ENCODE peak calls at places on chromosomes 12 and 14, in seven cellular contexts. X, Q, F, Y, E, W and I are unnamed samples.

GRCh38 chr14:89617142-89617460 is 200.1 kb upstream of the FOXN3 start:
- DNase-seq in X (no peak), E (no peak), Q (no peak), F (no peak), W (no peak), Y (no peak), I (no peak)

GRCh38 chr14:76546426-76547221 is 170.7 kb downstream of the ESRRB start:
- DNase-seq in Y (peak), W (no peak), Q (peak), F (no peak), X (no peak), E (peak), I (no peak)

GRCh38 chr14:96772929-96773328 is 24.3 kb upstream of the VRK1 start:
- DNase-seq in F (no peak), W (no peak), X (no peak), Q (no peak), Y (no peak), E (no peak), I (no peak)

GRCh38 chr14:96681826-96682225 is 115.4 kb upstream of the VRK1 start:
- DNase-seq in F (no peak), Q (no peak), W (no peak), E (peak), Y (no peak), X (no peak), I (no peak)

GRCh38 chr12:93990832-93991748 is 157.3 kb upstream of the PLXNC1 start:
- DNase-seq in Y (no peak), F (no peak), E (no peak), Q (peak), W (no peak), X (no peak), I (peak)

GRCh38 chr12:38056701-38057689 is 259.6 kb upstream of the ALG10B start:
- DNase-seq in Q (peak), F (no peak), X (no peak), Y (no peak), W (no peak), E (peak), I (no peak)

GRCh38 chr12:124391340-124392261 is 96.7 kb downstream of the RFLNA start:
- DNase-seq in Y (peak), Q (peak), W (peak), E (no peak), F (peak), X (peak), I (peak)

GRCh38 chr12:49666176-49666575 is 41.0 kb downstream of the FMNL3 start:
- DNase-seq in F (no peak), X (no peak), Q (no peak), Y (no peak), W (no peak), E (no peak), I (no peak)

GRCh38 chr12:68759852-68760251 is 13.9 kb downstream of the SLC35E3 start:
- DNase-seq in E (no peak), Q (no peak), X (no peak), W (no peak), F (peak), Y (no peak), I (no peak)

GRCh38 chr14:63659726-63660125 is 18.1 kb upstream of the WDR89 start:
- DNase-seq in W (no peak), X (no peak), Y (no peak), E (peak), F (no peak), Q (no peak), I (no peak)

GRCh38 chr12:71942259-71942658 is 3.6 kb downstream of the TPH2 start:
- DNase-seq in F (no peak), E (no peak), W (no peak), X (no peak), Y (no peak), Q (no peak), I (no peak)

GRCh38 chr12:71945121-71945520 is 6.5 kb downstream of the TPH2 start:
- DNase-seq in F (no peak), Y (no peak), X (no peak), E (no peak), W (no peak), Q (no peak), I (no peak)

GRCh38 chr12:71948390-71948789 is 9.7 kb downstream of the TPH2 start:
- DNase-seq in E (no peak), Y (no peak), X (no peak), Q (no peak), F (no peak), W (no peak), I (no peak)

GRCh38 chr12:71947645-71948105 is 9.0 kb downstream of the TPH2 start:
- DNase-seq in Y (no peak), W (no peak), Q (no peak), F (peak), X (peak), E (peak), I (no peak)

DNA sequence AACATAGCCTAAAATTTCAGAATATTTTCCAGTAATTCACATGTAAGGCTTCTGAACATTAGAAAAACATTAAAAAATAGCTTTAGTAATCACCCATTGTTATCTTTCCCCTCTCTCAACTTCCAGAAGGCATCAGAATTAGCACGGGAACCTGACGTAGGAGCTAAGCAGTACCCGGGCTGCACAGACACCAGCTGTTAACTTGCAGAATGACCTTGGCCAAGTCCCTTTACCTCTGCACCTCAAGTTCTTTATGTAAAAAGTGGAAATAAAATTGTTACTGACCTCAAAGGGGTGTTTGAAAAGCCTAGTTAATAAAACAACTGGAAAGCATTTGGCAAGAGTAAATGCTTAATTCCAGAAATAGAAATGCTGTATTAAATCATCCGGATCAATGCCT is 7.2 kb downstream of the TPH2 start:
- DNase-seq in Q (no peak), Y (no peak), E (no peak), W (no peak), X (no peak), F (no peak), I (no peak)
- H3K4me3 ChIP-seq in Q (no peak), Y (no peak), E (no peak), W (no peak), X (no peak), F (no peak), I (no peak)

GRCh38 chr12:26658991-26659390 is 174.0 kb downstream of the ITPR2 start:
- DNase-seq in Y (no peak), F (no peak), W (no peak), E (no peak), Q (no peak), X (no peak), I (no peak)
- H3K27ac ChIP-seq in Y (no peak), F (no peak), W (no peak), E (no peak), Q (no peak), X (no peak), I (no peak)

GRCh38 chr12:42237853-42238239 is 202 bp downstream of the YAF2 start:
- DNase-seq in X (no peak), Q (no peak), W (no peak), F (peak), Y (no peak), E (no peak), I (no peak)

GRCh38 chr12:42236017-42236416 is 2.0 kb downstream of the YAF2 start:
- DNase-seq in Q (no peak), Y (no peak), X (no peak), F (no peak), W (no peak), E (no peak), I (no peak)

GRCh38 chr12:42235426-42235825 is 2.6 kb downstream of the YAF2 start:
- DNase-seq in X (peak), Y (no peak), W (no peak), F (no peak), E (no peak), Q (no peak), I (peak)

GRCh38 chr12:42238240-42239140 is at the start of gene YAF2:
- DNase-seq in Y (peak), F (peak), E (peak), Q (peak), W (peak), X (peak), I (peak)

DNA sequence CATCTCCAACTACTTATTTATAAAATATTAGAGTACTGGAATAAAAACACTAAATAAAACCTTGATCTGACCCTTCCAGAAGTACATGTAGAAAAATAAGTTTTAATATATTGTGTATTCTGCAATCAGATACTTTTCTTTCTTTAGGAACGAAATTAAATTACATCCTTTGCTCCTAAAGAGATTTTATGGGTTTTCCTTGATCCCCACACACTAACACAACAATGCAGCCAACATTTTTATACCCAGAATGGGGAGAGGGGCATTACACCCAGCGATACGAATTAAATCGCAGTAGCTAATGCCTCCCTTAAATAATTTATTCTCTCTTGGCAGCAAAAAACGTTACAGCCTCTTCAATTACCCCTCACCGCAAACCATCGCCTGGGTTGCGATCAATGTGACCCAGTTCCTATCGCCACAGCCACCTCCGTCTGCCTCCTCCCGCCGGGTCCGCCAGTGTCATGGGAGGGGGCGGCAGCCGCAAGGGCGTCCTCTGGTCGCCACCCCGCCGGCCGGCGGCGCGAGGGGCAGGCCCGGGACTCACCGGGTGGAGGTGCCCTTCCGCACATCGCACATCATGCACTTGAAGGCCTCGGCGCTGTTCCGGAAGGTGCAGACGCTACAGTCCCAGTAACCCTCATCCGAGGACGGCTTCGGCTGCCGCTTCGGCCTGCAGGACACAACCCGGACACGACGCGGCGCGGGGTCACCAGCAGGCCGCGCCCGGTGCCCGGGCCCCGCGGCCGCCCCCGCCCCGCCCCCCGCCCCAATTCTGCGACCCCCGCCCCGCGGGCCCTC is 796 bp downstream of the YAF2 start:
- DNase-seq in X (peak), Q (peak), W (peak), F (peak), Y (peak), E (peak), I (peak)
- TF ChIP-seq CTCF in X (peak), Q (peak), W (peak), F (peak), Y (peak), E (peak), I (no peak)

GRCh38 chr12:104958946-104959841 is 1.1 kb upstream of the SLC41A2 start:
- DNase-seq in W (no peak), X (no peak), Q (no peak), E (peak), F (no peak), Y (no peak), I (peak)

GRCh38 chr12:104955703-104956102 is 2.4 kb downstream of the SLC41A2 start:
- DNase-seq in Y (no peak), X (no peak), E (no peak), W (no peak), F (no peak), Q (no peak), I (no peak)

GRCh38 chr12:104958009-104958945 is at the start of gene SLC41A2:
- DNase-seq in Y (peak), F (peak), E (peak), X (peak), Q (peak), W (peak), I (peak)

GRCh38 chr12:104957388-104958008 is 592 bp downstream of the SLC41A2 start:
- DNase-seq in X (no peak), Q (peak), W (peak), Y (no peak), E (no peak), F (no peak), I (peak)

DNA sequence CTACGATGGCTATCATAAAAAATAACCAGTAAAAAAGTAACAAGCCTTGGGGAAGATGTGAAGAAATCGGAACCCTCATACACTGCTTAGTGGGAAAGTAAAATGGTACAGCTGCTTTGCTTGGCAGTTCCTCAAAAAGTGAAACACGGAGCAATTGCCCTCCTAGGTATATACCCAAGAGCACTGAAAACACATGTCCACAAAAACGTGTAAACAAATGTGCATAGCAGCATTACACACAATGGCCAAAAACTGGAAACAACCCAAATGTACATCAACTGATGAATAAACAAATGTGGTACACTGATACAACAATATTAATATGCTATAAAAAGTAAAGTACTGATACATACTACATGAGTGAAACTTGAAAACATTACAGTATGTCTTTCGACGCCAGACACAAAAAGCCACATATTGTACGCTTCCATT is 1.2 kb downstream of the SLC41A2 start:
- DNase-seq in E (no peak), F (no peak), X (no peak), W (no peak), Q (no peak), Y (no peak), I (no peak)
- H3K4me3 ChIP-seq in E (no peak), F (peak), X (no peak), W (no peak), Q (peak), Y (peak), I (peak)

GRCh38 chr12:39161686-39162085 is 256.3 kb upstream of the CPNE8 start:
- DNase-seq in W (no peak), F (no peak), Q (no peak), E (no peak), Y (no peak), X (no peak), I (no peak)

GRCh38 chr12:39165338-39165737 is 259.9 kb upstream of the CPNE8 start:
- DNase-seq in F (no peak), Q (no peak), Y (no peak), X (no peak), W (no peak), E (no peak), I (no peak)
- H3K27ac ChIP-seq in F (no peak), Q (no peak), Y (no peak), X (no peak), W (no peak), E (no peak), I (no peak)